ENCODE peak calls at places on chromosome 12, in four cellular contexts. A, I, Q and M are unnamed samples.

GRCh38 chr12:115383668-115384067 is 699.7 kb upstream of the TBX3 start:
- DNase-seq in Q (no peak), I (peak; percentile 93), A (no peak), M (no peak)

GRCh38 chr12:108890208-108890607 is 10.3 kb downstream of the DAO start:
- DNase-seq in I (peak; percentile 15), Q (peak; percentile 48), A (no peak), M (no peak)

GRCh38 chr12:27163894-27164293 is 80.2 kb upstream of the STK38L start:
- DNase-seq in Q (no peak), A (no peak), I (no peak), M (no peak)

GRCh38 chr12:40054554-40055226 is 51.2 kb downstream of the SLC2A13 start:
- DNase-seq in Q (no peak), I (peak; percentile 80), A (no peak), M (peak; percentile 21)

GRCh38 chr12:127494961-127495915 is 771.7 kb upstream of the TMEM132C start:
- DNase-seq in Q (no peak), I (no peak), A (no peak), M (no peak)

GRCh38 chr12:121673013-121673441 is 3.6 kb upstream of the MORN3 start:
- DNase-seq in I (no peak), Q (peak; percentile 31), A (peak; percentile 71), M (no peak)

GRCh38 chr12:124185970-124186686 is 108.8 kb upstream of the RFLNA start:
- DNase-seq in I (no peak), Q (no peak), A (no peak), M (no peak)

GRCh38 chr12:132488127-132489077 is 1.5 kb upstream of the FBRSL1 start:
- DNase-seq in Q (no peak), A (no peak), I (no peak), M (no peak)

GRCh38 chr12:6230321-6231110 is 30.3 kb downstream of the CD9 start:
- DNase-seq in A (no peak), I (no peak), Q (no peak), M (no peak)

GRCh38 chr12:47097276-47097896 is 17.6 kb upstream of the AMIGO2 start:
- DNase-seq in Q (no peak), A (no peak), I (peak; percentile 62), M (peak; percentile 83)

GRCh38 chr12:570237-570925 is 92.9 kb downstream of the NINJ2 start:
- DNase-seq in A (peak; percentile 81), Q (peak; percentile 68), I (peak; percentile 82), M (peak; percentile 93)

GRCh38 chr12:70692681-70693288 is 55.6 kb upstream of the PTPRB start:
- DNase-seq in Q (peak; percentile 10), A (peak; percentile 16), I (peak; percentile 29), M (peak; percentile 17)

GRCh38 chr12:131832393-131833231 is 4.4 kb downstream of the MMP17 start:
- DNase-seq in Q (no peak), I (peak; percentile 30), A (peak; percentile 76), M (peak; percentile 83)

GRCh38 chr12:46892034-46892705 is 66.4 kb upstream of the SLC38A4 start:
- DNase-seq in I (no peak), Q (no peak), A (no peak), M (no peak)

GRCh38 chr12:103779410-103780092 is 61.5 kb downstream of the NT5DC3 start:
- DNase-seq in A (no peak), Q (no peak), I (peak; percentile 8), M (no peak)

GRCh38 chr12:106973545-106973944 is 13.4 kb downstream of the MTERF2 start:
- DNase-seq in A (no peak), Q (no peak), I (no peak), M (no peak)

GRCh38 chr12:42473561-42473960 is 116.0 kb downstream of the PRICKLE1 start:
- DNase-seq in Q (no peak), A (no peak), I (no peak), M (no peak)

GRCh38 chr12:54285150-54286041 is 4.9 kb downstream of the HNRNPA1 start:
- DNase-seq in A (no peak), I (no peak), Q (peak; percentile 10), M (no peak)

DNA sequence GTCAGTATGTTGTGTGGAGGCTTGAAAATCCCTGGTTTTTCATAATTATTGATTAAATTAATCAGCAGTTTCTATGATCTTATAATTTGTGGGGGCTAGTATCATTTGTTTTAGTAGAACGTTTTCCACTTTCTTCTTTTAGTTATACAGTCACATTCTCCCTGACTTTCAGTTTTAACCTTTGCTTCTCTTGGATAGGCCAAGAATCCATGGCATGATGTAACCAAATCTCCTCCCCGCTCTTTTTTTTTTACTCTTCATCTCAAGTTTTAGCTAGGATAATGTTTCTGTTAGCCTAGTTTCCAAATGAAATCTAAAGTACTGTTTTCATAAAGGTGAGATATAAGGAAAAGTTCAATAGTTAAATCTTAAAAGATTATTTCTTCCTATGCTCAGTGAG is 106.5 kb downstream of the TMEM117 start:
- DNase-seq in Q (no peak), I (peak; percentile 24), A (no peak), M (no peak)
- TF ChIP-seq RCOR1 in Q (no peak), I (no peak), A (no peak), M (no peak)

GRCh38 chr12:117803013-117803412 is 165.8 kb downstream of the KSR2 start:
- DNase-seq in I (no peak), Q (no peak), A (no peak), M (peak; percentile 58)
- TF ChIP-seq RCOR1 in I (no peak), Q (no peak), A (no peak), M (no peak)

GRCh38 chr12:83016226-83016835 is 329.6 kb downstream of the TMTC2 start:
- DNase-seq in I (peak; percentile 89), A (no peak), Q (peak; percentile 18), M (peak; percentile 62)

GRCh38 chr12:83015390-83016225 is 328.9 kb downstream of the TMTC2 start:
- DNase-seq in Q (no peak), I (no peak), A (no peak), M (no peak)

GRCh38 chr12:83018063-83018462 is 331.4 kb downstream of the TMTC2 start:
- DNase-seq in A (no peak), I (no peak), Q (no peak), M (no peak)

DNA sequence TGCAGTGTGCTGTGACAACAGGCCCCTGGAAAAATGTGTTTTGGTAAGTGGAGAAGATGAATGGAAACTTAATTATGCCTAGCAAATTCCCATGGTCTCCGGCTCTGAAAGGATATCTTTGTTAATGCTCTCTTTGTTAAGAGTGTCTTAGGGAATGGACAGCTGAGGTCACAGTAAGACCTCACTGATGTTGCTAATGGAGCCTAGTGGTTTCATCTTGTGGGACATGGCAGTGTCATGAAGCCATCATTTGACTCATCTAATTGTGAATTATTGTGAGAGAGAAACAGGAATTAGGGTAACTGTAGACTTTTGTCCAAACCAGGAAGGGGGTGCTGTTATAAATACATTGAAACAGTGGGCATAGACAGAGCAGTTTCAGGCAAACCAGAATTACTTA is 330.3 kb downstream of the TMTC2 start:
- DNase-seq in Q (no peak), I (no peak), A (no peak), M (no peak)
- TF ChIP-seq RCOR1 in Q (no peak), I (no peak), A (no peak), M (no peak)

GRCh38 chr12:49891012-49891411 is 12.7 kb downstream of the FAIM2 start:
- DNase-seq in I (no peak), A (no peak), Q (no peak), M (no peak)

GRCh38 chr12:49891476-49891875 is 12.2 kb downstream of the FAIM2 start:
- DNase-seq in A (no peak), I (no peak), Q (no peak), M (no peak)

GRCh38 chr12:49892084-49892731 is 11.5 kb downstream of the FAIM2 start:
- DNase-seq in I (no peak), A (peak; percentile 79), Q (peak; percentile 56), M (no peak)

GRCh38 chr12:49893753-49894752 is 9.6 kb downstream of the FAIM2 start:
- DNase-seq in I (peak; percentile 19), A (no peak), Q (no peak), M (peak; percentile 68)

GRCh38 chr12:49892732-49893317 is 10.9 kb downstream of the FAIM2 start:
- DNase-seq in Q (no peak), A (no peak), I (no peak), M (no peak)
- TF ChIP-seq RCOR1 in Q (no peak), A (no peak), I (no peak), M (no peak)

GRCh38 chr12:101823039-101823438 is 7.7 kb downstream of the GNPTAB start:
- DNase-seq in A (no peak), Q (no peak), I (no peak), M (no peak)
- TF ChIP-seq RCOR1 in A (no peak), Q (no peak), I (no peak), M (no peak)